ENCODE peak calls at places on chromosome 3, in eight cellular contexts. F, G, I, U, J, Y, V and S are unnamed samples.

GRCh38 chr3:64814360-64814759 is 126.6 kb upstream of the ADAMTS9 start:
- DNase-seq in F (no peak), G (no peak), I (no peak), U (no peak), J (no peak), Y (no peak), V (no peak), S (no peak)

GRCh38 chr3:195870442-195870841 is 37.9 kb downstream of the TNK2 start:
- DNase-seq in F (peak; percentile 90), G (no peak), I (no peak), U (no peak), J (no peak), Y (no peak), V (no peak), S (no peak)

GRCh38 chr3:53254190-53254809 is 1.5 kb downstream of the TKT start:
- DNase-seq in F (peak; percentile 25), G (no peak), I (no peak), U (no peak), J (no peak), Y (no peak), V (no peak), S (peak; percentile 41)

GRCh38 chr3:4421121-4421520 is 45.9 kb downstream of the SUMF1 start:
- DNase-seq in F (no peak), G (no peak), I (no peak), U (no peak), J (no peak), Y (no peak), V (no peak), S (no peak)

GRCh38 chr3:61530355-61530754 is 31.0 kb upstream of the PTPRG start:
- DNase-seq in F (no peak), G (no peak), I (no peak), U (no peak), J (no peak), Y (no peak), V (no peak), S (peak; percentile 27)

GRCh38 chr3:58052373-58053273 is 44.4 kb downstream of the FLNB start:
- DNase-seq in F (peak; percentile 66), G (no peak), I (peak; percentile 83), U (peak; percentile 93), J (peak; percentile 86), Y (peak; percentile 89), V (peak; percentile 86), S (peak; percentile 38)

GRCh38 chr3:47980795-47981194 is 35.4 kb downstream of the MAP4 start:
- DNase-seq in F (no peak), G (no peak), I (no peak), U (no peak), J (no peak), Y (no peak), V (no peak), S (no peak)

GRCh38 chr3:37935756-37936666 is 54.6 kb upstream of the VILL start:
- DNase-seq in F (no peak), G (no peak), I (peak; percentile 23), U (no peak), J (peak; percentile 88), Y (no peak), V (peak; percentile 67), S (peak; percentile 40)

GRCh38 chr3:150256336-150256735 is 151.8 kb upstream of the TSC22D2 start:
- DNase-seq in F (no peak), G (no peak), I (no peak), U (no peak), J (no peak), Y (no peak), V (no peak), S (no peak)

GRCh38 chr3:118077332-118077731 is 957.3 kb downstream of the IGSF11 start:
- DNase-seq in F (no peak), G (no peak), I (no peak), U (no peak), J (no peak), Y (no peak), V (no peak), S (peak; percentile 0)

GRCh38 chr3:135106445-135106844 is 311.4 kb downstream of the EPHB1 start:
- DNase-seq in F (no peak), G (no peak), I (no peak), U (no peak), J (no peak), Y (no peak), V (peak; percentile 89), S (peak; percentile 18)

GRCh38 chr3:30341079-30341478 is 265.3 kb upstream of the TGFBR2 start:
- DNase-seq in F (no peak), G (no peak), I (no peak), U (no peak), J (no peak), Y (no peak), V (no peak), S (no peak)

GRCh38 chr3:31029756-31030155 is 135.3 kb upstream of the GADL1 start:
- DNase-seq in F (no peak), G (no peak), I (no peak), U (no peak), J (no peak), Y (no peak), V (no peak), S (no peak)

GRCh38 chr3:179991104-179991503 is 45.6 kb downstream of the PEX5L start:
- DNase-seq in F (no peak), G (no peak), I (no peak), U (no peak), J (no peak), Y (no peak), V (no peak), S (no peak)

GRCh38 chr3:178001670-178002101 is 534.5 kb upstream of the KCNMB2 start:
- DNase-seq in F (no peak), G (no peak), I (no peak), U (no peak), J (no peak), Y (no peak), V (no peak), S (peak; percentile 87)

GRCh38 chr3:63961891-63962290 is 49.7 kb upstream of the SCAANT1 start:
- DNase-seq in F (no peak), G (no peak), I (no peak), U (no peak), J (no peak), Y (no peak), V (no peak), S (peak; percentile 67)

GRCh38 chr3:130925628-130926027 is 31.7 kb downstream of the ATP2C1 start:
- DNase-seq in F (no peak), G (no peak), I (peak; percentile 47), U (no peak), J (no peak), Y (no peak), V (no peak), S (no peak)

GRCh38 chr3:13072239-13073041 is 789 bp downstream of the IQSEC1 start:
- DNase-seq in F (no peak), G (no peak), I (no peak), U (peak; percentile 70), J (no peak), Y (peak; percentile 36), V (no peak), S (no peak)

GRCh38 chr3:64936570-64936969 is 248.8 kb upstream of the ADAMTS9 start:
- DNase-seq in F (no peak), G (no peak), I (no peak), U (no peak), J (no peak), Y (no peak), V (no peak), S (no peak)

GRCh38 chr3:179107617-179108016 is 36.0 kb upstream of the ZMAT3 start:
- DNase-seq in F (no peak), G (no peak), I (no peak), U (no peak), J (no peak), Y (no peak), V (no peak), S (no peak)

GRCh38 chr3:146517684-146518435 is 26.5 kb downstream of the PLSCR1 start:
- DNase-seq in F (no peak), G (no peak), I (no peak), U (no peak), J (no peak), Y (no peak), V (no peak), S (no peak)

GRCh38 chr3:33141006-33141405 is 27.2 kb downstream of the CRTAP start:
- DNase-seq in F (no peak), G (no peak), I (no peak), U (no peak), J (no peak), Y (no peak), V (no peak), S (no peak)

GRCh38 chr3:102174832-102175374 is 259.9 kb upstream of the ZPLD1 start:
- DNase-seq in F (no peak), G (no peak), I (no peak), U (no peak), J (no peak), Y (no peak), V (no peak), S (no peak)